ENCODE peak calls at places on chromosomes 3 and 15, in ten cellular contexts. B is Panc1, M is RWPE2, H is psoas muscle, T is A549, E is ascending aorta, F is spleen, U is stomach, W is heart right ventricle, N is endodermal cell. A is an unnamed sample.

GRCh38 chr3:114408763-114409162 is 114.9 kb downstream of the TIGIT start:
- DNase-seq in B (no peak), M (no peak), H (no peak), T (no peak), E (no peak), F (no peak), U (no peak), W (no peak), N (no peak), A (no peak)

GRCh38 chr3:113035387-113035982 is 44.7 kb downstream of the GTPBP8 start:
- DNase-seq in B (peak; percentile 42), M (no peak), H (no peak), T (peak; percentile 73), E (no peak), F (no peak), U (peak; percentile 25), W (no peak), N (peak; percentile 77), A (no peak)

GRCh38 chr3:40975711-40976121 is 223.6 kb upstream of the CTNNB1 start:
- DNase-seq in B (no peak), M (no peak), H (no peak), T (no peak), E (no peak), F (no peak), U (no peak), W (no peak), N (no peak), A (no peak)

GRCh38 chr3:177037241-177037640 is 160.0 kb downstream of the TBL1XR1 start:
- DNase-seq in B (no peak), M (no peak), H (no peak), T (no peak), E (no peak), F (no peak), U (no peak), W (no peak), N (no peak), A (no peak)

GRCh38 chr15:56243117-56243773 is 434 bp downstream of the RFX7 start:
- DNase-seq in B (no peak), M (peak; percentile 67), H (peak; percentile 50), T (peak; percentile 67), E (peak; percentile 70), F (peak; percentile 88), U (peak; percentile 31), W (peak; percentile 50), N (peak; percentile 85), A (peak; percentile 39)

GRCh38 chr3:52986938-52987337 is 58.9 kb downstream of the SFMBT1 start:
- DNase-seq in B (no peak), M (no peak), H (no peak), T (peak; percentile 35), E (no peak), F (no peak), U (no peak), W (no peak), N (no peak), A (no peak)

GRCh38 chr3:186653984-186654383 is 11.8 kb upstream of the HRG start:
- DNase-seq in B (no peak), M (no peak), H (no peak), T (peak; percentile 12), E (no peak), F (no peak), U (no peak), W (no peak), N (peak; percentile 89), A (no peak)

GRCh38 chr3:196409409-196409808 is 22.8 kb downstream of the UBXN7 start:
- DNase-seq in B (no peak), M (no peak), H (no peak), T (no peak), E (no peak), F (no peak), U (no peak), W (no peak), N (no peak), A (no peak)

GRCh38 chr3:159848348-159849118 is 140.1 kb upstream of the IL12A start:
- DNase-seq in B (no peak), M (no peak), H (no peak), T (no peak), E (no peak), F (no peak), U (no peak), W (no peak), N (no peak), A (peak; percentile 42)

GRCh38 chr3:46923559-46924350 is 46.2 kb downstream of the PTH1R start:
- DNase-seq in B (no peak), M (peak; percentile 49), H (no peak), T (peak; percentile 37), E (no peak), F (peak; percentile 85), U (peak; percentile 57), W (no peak), N (peak; percentile 89), A (no peak)

GRCh38 chr3:101195951-101196713 is 124.2 kb downstream of the IMPG2 start:
- DNase-seq in B (peak; percentile 12), M (no peak), H (no peak), T (peak; percentile 66), E (no peak), F (no peak), U (no peak), W (no peak), N (no peak), A (no peak)

GRCh38 chr3:177554900-177555759 is 357.8 kb upstream of the TBL1XR1 start:
- DNase-seq in B (no peak), M (no peak), H (no peak), T (no peak), E (no peak), F (no peak), U (no peak), W (no peak), N (peak; percentile 49), A (peak; percentile 22)

GRCh38 chr15:76994971-76995945 is at the start of gene PSTPIP1:
- DNase-seq in B (no peak), M (peak; percentile 76), H (peak; percentile 57), T (no peak), E (peak; percentile 87), F (peak; percentile 96), U (peak; percentile 43), W (peak; percentile 50), N (peak; percentile 48), A (peak; percentile 37)

GRCh38 chr3:13861461-13861860 is 18.4 kb downstream of the WNT7A start:
- DNase-seq in B (no peak), M (no peak), H (no peak), T (no peak), E (no peak), F (peak; percentile 59), U (no peak), W (no peak), N (no peak), A (no peak)

GRCh38 chr3:142022381-142022780 is 127.0 kb downstream of the TFDP2 start:
- DNase-seq in B (no peak), M (no peak), H (no peak), T (peak; percentile 8), E (no peak), F (no peak), U (no peak), W (no peak), N (no peak), A (no peak)

GRCh38 chr3:5428607-5429516 is 241.4 kb downstream of the EDEM1 start:
- DNase-seq in B (no peak), M (no peak), H (no peak), T (no peak), E (no peak), F (no peak), U (no peak), W (no peak), N (no peak), A (no peak)

GRCh38 chr3:5425371-5425770 is 237.9 kb downstream of the EDEM1 start:
- DNase-seq in B (no peak), M (no peak), H (no peak), T (no peak), E (no peak), F (no peak), U (no peak), W (no peak), N (no peak), A (no peak)

GRCh38 chr3:5427021-5427420 is 239.5 kb downstream of the EDEM1 start:
- DNase-seq in B (no peak), M (no peak), H (no peak), T (no peak), E (no peak), F (no peak), U (no peak), W (no peak), N (no peak), A (no peak)

GRCh38 chr3:5427938-5428337 is 240.4 kb downstream of the EDEM1 start:
- DNase-seq in B (no peak), M (no peak), H (no peak), T (no peak), E (no peak), F (no peak), U (no peak), W (no peak), N (no peak), A (no peak)

GRCh38 chr3:5426094-5426883 is 238.8 kb downstream of the EDEM1 start:
- DNase-seq in B (peak; percentile 54), M (peak; percentile 72), H (peak; percentile 75), T (peak; percentile 78), E (peak; percentile 71), F (peak; percentile 87), U (peak; percentile 87), W (peak; percentile 71), N (peak; percentile 98), A (peak; percentile 66)
- H3K4me3 ChIP-seq in B (no peak overlapping the region), M (no peak overlapping the region), H (no peak overlapping the region), T (no peak overlapping the region), E (no peak overlapping the region), F (no peak overlapping the region), U (no peak overlapping the region), W (no peak overlapping the region), N (no peak overlapping the region), A (no peak overlapping the region)

GRCh38 chr3:37896775-37897174 is 35.1 kb downstream of the CTDSPL start:
- DNase-seq in B (no peak), M (no peak), H (no peak), T (no peak), E (no peak), F (no peak), U (no peak), W (no peak), N (no peak), A (no peak)
- H3K4me1 ChIP-seq in B (peaks cover 9% of the 10 kb centered on the region), M (no peaks in the 10 kb centered on the region), H (peaks cover 19% of the 10 kb centered on the region), T (peaks cover 12% of the 10 kb centered on the region), E (peaks cover 35% of the 10 kb centered on the region), F (peaks cover 6% of the 10 kb centered on the region), U (peaks cover 68% of the 10 kb centered on the region), W (peaks cover 68% of the 10 kb centered on the region), N (no peaks in the 10 kb centered on the region), A (peaks cover 75% of the 10 kb centered on the region)

DNA sequence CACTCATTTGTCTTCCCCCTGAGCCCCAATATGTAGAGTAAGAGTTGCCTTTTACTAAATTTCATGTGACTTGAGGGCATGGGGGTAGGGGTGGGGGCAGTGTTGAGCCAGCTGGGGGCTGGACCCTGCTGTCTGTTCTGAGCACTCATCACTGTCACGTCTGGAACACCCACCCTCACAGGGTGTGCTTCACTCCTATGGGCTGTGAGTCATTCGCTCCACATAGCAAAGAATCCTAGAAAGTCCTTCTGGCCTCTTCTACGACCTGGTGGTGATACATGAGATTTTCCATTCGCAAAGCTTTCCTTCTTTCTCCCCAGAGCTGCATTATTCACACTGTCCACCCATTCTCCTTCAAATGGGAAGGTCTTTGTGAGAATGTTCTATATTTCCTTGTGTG is 43.6 kb upstream of the MGLL start:
- DNase-seq in B (no peak), M (no peak), H (no peak), T (peak; percentile 26), E (no peak), F (no peak), U (no peak), W (no peak), N (no peak), A (no peak)
- TF ChIP-seq CTCF in B (no peak), M (no peak), H (no peak), T (no peak), E (no peak), F (no peak), U (no peak), W (no peak), N (peak; percentile 34), A (no peak)

GRCh38 chr15:96889734-96890480 is 559.4 kb downstream of the NR2F2 start:
- DNase-seq in B (no peak), M (no peak), H (no peak), T (no peak), E (no peak), F (no peak), U (no peak), W (no peak), N (no peak), A (no peak)
- H3K4me3 ChIP-seq in B (peak overlapping the region; percentile 48), M (peak overlapping the region; percentile 10), H (peak overlapping the region; percentile 55), T (peak overlapping the region; percentile 26), E (peak overlapping the region; percentile 52), F (peak overlapping the region; percentile 19), U (peak overlapping the region; percentile 27), W (peak overlapping the region; percentile 45), N (no peak overlapping the region), A (peak overlapping the region; percentile 49)